ENCODE peak calls at places on chromosomes 3 and 15, in ten cellular contexts. E, N, X, F, K, I, R, A, D and T are unnamed samples.

GRCh38 chr3:1775321-1775720 is 323.3 kb upstream of the CNTN4 start:
- DNase-seq in K (no peak), N (no peak), R (no peak), F (no peak), I (no peak), E (no peak), X (no peak), A (no peak), D (no peak), T (no peak)

GRCh38 chr3:49005298-49005680 is 1.9 kb upstream of the WDR6 start:
- DNase-seq in K (no peak), E (no peak), A (no peak), N (no peak), F (no peak), X (no peak), R (no peak), I (no peak), D (no peak), T (no peak)

GRCh38 chr3:183085634-183086390 is 13.5 kb downstream of the MCCC1 start:
- DNase-seq in I (no peak), D (no peak), X (peak), E (no peak), N (no peak), R (peak), K (peak), A (peak), F (no peak), T (no peak)

GRCh38 chr15:63892794-63893441 is 59.2 kb upstream of the HERC1 start:
- DNase-seq in K (no peak), A (no peak), I (no peak), D (peak), R (no peak), E (peak), F (peak), X (no peak), N (no peak), T (no peak)

GRCh38 chr3:127073931-127074820 is 91.3 kb downstream of the PLXNA1 start:
- DNase-seq in N (peak), X (peak), F (no peak), R (peak), I (no peak), K (peak), A (no peak), D (no peak), E (no peak), T (no peak)

GRCh38 chr15:79967331-79968182 is 3.4 kb downstream of the BCL2A1 start:
- DNase-seq in I (no peak), N (no peak), X (no peak), F (no peak), A (no peak), R (no peak), D (no peak), K (no peak), E (no peak), T (no peak)

GRCh38 chr15:90956551-90957104 is 1.9 kb downstream of the RCCD1 start:
- DNase-seq in E (peak), K (no peak), N (peak), D (peak), X (peak), I (peak), F (peak), A (peak), R (peak), T (peak)

GRCh38 chr3:6644070-6644929 is 216.6 kb upstream of the GRM7 start:
- DNase-seq in E (no peak), R (no peak), A (no peak), X (no peak), I (no peak), F (no peak), K (peak), D (no peak), N (no peak), T (no peak)

GRCh38 chr15:55937040-55937439 is 56.4 kb downstream of the NEDD4 start:
- DNase-seq in A (no peak), E (no peak), X (no peak), F (no peak), I (peak), N (no peak), D (no peak), R (no peak), K (no peak), T (no peak)

GRCh38 chr15:33142708-33143107 is 51.8 kb downstream of the FMN1 start:
- DNase-seq in N (no peak), D (no peak), F (no peak), R (no peak), K (no peak), X (no peak), A (no peak), I (no peak), E (no peak), T (no peak)

GRCh38 chr3:38016410-38016809 is 13.0 kb downstream of the PLCD1 start:
- DNase-seq in K (no peak), X (no peak), N (no peak), E (no peak), A (no peak), R (no peak), F (no peak), I (no peak), D (no peak), T (no peak)

GRCh38 chr3:150005243-150006102 is 34.8 kb upstream of the PFN2 start:
- DNase-seq in R (no peak), E (no peak), F (no peak), A (peak), N (no peak), X (no peak), K (peak), I (no peak), D (no peak), T (no peak)

GRCh38 chr3:40387001-40387894 is at the start of gene ENTPD3:
- DNase-seq in D (peak), K (peak), N (peak), F (peak), X (peak), A (no peak), E (peak), I (no peak), R (peak), T (peak)

GRCh38 chr3:126313580-126314304 is 43.5 kb downstream of the KLF15 start:
- DNase-seq in E (no peak), K (peak), D (no peak), A (no peak), N (peak), F (no peak), I (no peak), R (no peak), X (peak), T (no peak)

GRCh38 chr15:55695432-55695831 is 47.5 kb downstream of the PRTG start:
- DNase-seq in N (no peak), I (no peak), F (no peak), A (no peak), X (no peak), K (no peak), E (no peak), R (no peak), D (no peak), T (no peak)

GRCh38 chr3:64049136-64049535 is 25.8 kb upstream of the PSMD6 start:
- DNase-seq in E (no peak), A (peak), I (no peak), F (no peak), R (no peak), D (no peak), X (no peak), N (no peak), K (no peak), T (no peak)

GRCh38 chr3:151085227-151085888 is at the start of gene MED12L:
- DNase-seq in R (peak), A (peak), I (peak), N (peak), D (peak), F (no peak), X (peak), K (peak), E (no peak), T (peak)

GRCh38 chr15:82680200-82681102 is 29.2 kb downstream of the AP3B2 start:
- DNase-seq in E (peak), A (no peak), I (no peak), N (no peak), F (peak), K (peak), D (peak), R (no peak), X (peak), T (no peak)

GRCh38 chr3:182848906-182849305 is 55.6 kb downstream of the ATP11B start:
- DNase-seq in R (no peak), D (no peak), E (no peak), X (no peak), N (no peak), K (no peak), I (no peak), A (no peak), F (no peak), T (no peak)

GRCh38 chr15:71780349-71780976 is 29.9 kb upstream of the NR2E3 start:
- DNase-seq in A (peak), D (no peak), X (peak), K (peak), I (peak), E (no peak), R (peak), F (no peak), N (peak), T (peak)

GRCh38 chr3:139123377-139124095 is 78.8 kb upstream of the PRR23C start:
- DNase-seq in F (no peak), K (peak), I (no peak), A (no peak), N (no peak), X (no peak), D (no peak), E (no peak), R (no peak), T (no peak)

GRCh38 chr15:66211670-66212455 is 41.7 kb downstream of the MEGF11 start:
- DNase-seq in D (no peak), R (no peak), N (no peak), A (no peak), X (no peak), E (no peak), F (no peak), K (no peak), I (no peak), T (no peak)

GRCh38 chr15:87604857-87605446 is 651.6 kb downstream of the NTRK3 start:
- DNase-seq in R (no peak), I (no peak), X (no peak), E (no peak), D (peak), N (peak), A (peak), K (peak), F (no peak), T (no peak)

GRCh38 chr15:85649372-85649771 is 145.4 kb downstream of the KLHL25 start:
- DNase-seq in I (peak), D (no peak), N (peak), F (no peak), R (peak), A (peak), X (no peak), K (peak), E (no peak), T (no peak)

GRCh38 chr15:34514251-34514760 is 69.1 kb downstream of the GOLGA8B start:
- DNase-seq in A (peak), F (no peak), R (peak), E (no peak), D (no peak), I (peak), X (no peak), K (peak), N (peak), T (peak)

GRCh38 chr15:32646304-32646703 is 4.8 kb downstream of the SCG5 start:
- DNase-seq in A (no peak), D (no peak), K (peak), I (no peak), E (no peak), R (no peak), X (peak), F (no peak), N (no peak), T (no peak)

GRCh38 chr3:101633186-101633585 is 43.7 kb downstream of the ZBTB11 start:
- DNase-seq in I (no peak), N (no peak), R (no peak), E (no peak), D (no peak), X (no peak), A (no peak), K (no peak), F (no peak), T (no peak)

GRCh38 chr15:66838671-66839239 is 136.7 kb downstream of the SMAD6 start:
- DNase-seq in A (peak), R (peak), F (no peak), X (no peak), D (no peak), E (no peak), N (no peak), K (peak), I (peak), T (peak)

GRCh38 chr15:52656412-52656811 is 22.8 kb downstream of the ATOSA start:
- DNase-seq in X (no peak), K (no peak), I (no peak), A (no peak), F (no peak), D (no peak), E (no peak), R (no peak), N (no peak), T (no peak)